ENCODE peak calls at places on chromosomes 13 and 19, in ten cellular contexts. K is dorsolateral prefrontal cortex; G is GM13976; U is Calu3; E is CD4-positive, alpha-beta T cell; V is fibroblast of villous mesenchyme; L is BJ; I is neural crest cell; Z is lower leg skin; W is cardiac fibroblast. N is an unnamed sample.

GRCh38 chr19:55075366-55075998 is at the start of gene EPS8L1:
- DNase-seq in V (no peak), Z (no peak), I (no peak), L (no peak), K (no peak), E (no peak), G (no peak), W (no peak), U (peak; percentile 94), N (no peak)

GRCh38 chr19:2235396-2236284 is 489 bp downstream of the PLEKHJ1 start:
- DNase-seq in I (no peak), U (peak; percentile 28), L (no peak), W (no peak), Z (no peak), V (no peak), G (no peak), K (no peak), E (no peak), N (no peak)

GRCh38 chr13:37173214-37173613 is 67.8 kb upstream of the CSNK1A1L start:
- DNase-seq in W (peak; percentile 75), U (no peak), E (no peak), I (no peak), G (no peak), K (no peak), L (peak; percentile 86), V (peak; percentile 84), Z (no peak), N (no peak)

GRCh38 chr13:51823351-51823750 is 19.4 kb upstream of the DHRS12 start:
- DNase-seq in Z (no peak), V (no peak), K (no peak), L (no peak), G (no peak), I (no peak), E (no peak), U (no peak), W (no peak), N (no peak)

GRCh38 chr13:102322211-102322610 is 79.6 kb downstream of the FGF14 start:
- DNase-seq in K (no peak), I (no peak), G (no peak), L (no peak), Z (no peak), W (no peak), E (no peak), U (no peak), V (no peak), N (no peak)

GRCh38 chr13:85725433-85725832 is 73.8 kb downstream of the SLITRK6 start:
- DNase-seq in W (no peak), L (no peak), V (no peak), E (no peak), G (no peak), U (no peak), Z (no peak), K (no peak), I (no peak), N (no peak)

GRCh38 chr19:17243854-17244617 is 1.7 kb downstream of the NR2F6 start:
- DNase-seq in V (no peak), L (no peak), G (no peak), U (peak; percentile 30), Z (peak; percentile 93), W (peak; percentile 68), E (no peak), K (no peak), I (no peak), N (no peak)

GRCh38 chr19:31002852-31003251 is 346.4 kb downstream of the TSHZ3 start:
- DNase-seq in E (no peak), U (no peak), I (no peak), G (no peak), Z (no peak), K (no peak), V (no peak), L (no peak), W (no peak), N (no peak)

GRCh38 chr19:33394723-33395560 is 21.4 kb downstream of the CEBPG start:
- DNase-seq in L (no peak), E (no peak), G (no peak), K (no peak), Z (no peak), I (no peak), W (no peak), U (no peak), V (no peak), N (no peak)

GRCh38 chr19:34370117-34370516 is 5.1 kb downstream of the GPI start:
- DNase-seq in I (no peak), W (no peak), L (no peak), U (no peak), V (no peak), E (no peak), Z (no peak), G (no peak), K (no peak), N (no peak)

GRCh38 chr13:54989418-54989817 is 1960.8 kb downstream of the OLFM4 start:
- DNase-seq in I (no peak), L (no peak), E (no peak), V (no peak), Z (no peak), U (no peak), W (no peak), G (no peak), K (no peak), N (no peak)

DNA sequence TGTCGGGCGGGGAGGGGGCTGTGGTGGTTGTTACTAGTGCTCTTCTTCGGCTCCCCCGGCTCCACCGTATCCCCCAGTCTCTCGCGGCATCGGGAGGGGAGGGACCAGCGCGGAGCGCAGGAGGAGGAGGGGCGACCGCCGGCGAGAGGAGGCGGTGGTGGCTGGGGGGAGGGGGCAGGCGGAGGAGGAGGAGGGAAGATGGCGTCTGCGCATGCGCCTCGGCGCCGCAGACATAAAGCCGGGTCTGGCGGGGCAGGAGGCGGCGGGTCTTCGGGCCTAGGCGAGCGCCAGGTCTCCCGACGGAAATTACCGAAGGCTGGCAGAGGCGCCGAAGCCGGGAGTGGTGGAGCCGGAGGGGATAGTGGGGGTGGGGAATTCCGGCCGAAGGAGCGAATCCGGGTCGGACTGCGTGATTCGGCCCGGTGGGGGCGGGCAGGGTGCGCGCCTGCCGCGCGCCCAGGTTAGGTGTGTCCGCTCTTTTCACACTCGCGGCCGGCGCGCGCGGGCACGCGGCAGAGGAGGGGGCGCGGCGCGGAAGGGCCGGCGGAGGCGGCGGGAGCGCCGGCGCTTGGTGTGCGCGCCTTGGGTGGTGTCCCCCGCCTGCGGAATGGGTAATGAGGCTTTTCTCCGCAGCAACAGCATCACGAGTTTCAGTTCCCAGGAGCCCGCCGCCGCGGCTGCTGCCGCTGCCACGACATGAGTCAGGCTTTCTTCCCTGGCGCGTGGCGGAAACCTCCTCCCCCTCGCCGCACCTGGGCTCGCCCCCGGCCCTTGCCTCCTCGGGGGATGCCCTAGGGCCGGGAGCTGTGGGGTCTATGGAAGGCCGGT is 1.3 kb upstream of the TSC22D1 start:
- DNase-seq in K (peak; percentile 97), L (peak; percentile 72), U (peak; percentile 93), W (peak; percentile 96), Z (peak; percentile 99), G (peak; percentile 95), V (peak; percentile 97), E (peak; percentile 94), I (peak; percentile 95), N (peak; percentile 99)
- TF ChIP-seq CTCF in K (peak; percentile 12), L (no peak), U (no peak), W (no peak), Z (no peak), G (no peak), V (no peak), E (no peak), I (no peak), N (no peak)

GRCh38 chr13:29771247-29771646 is 79.2 kb downstream of the UBL3 start:
- DNase-seq in E (no peak), U (no peak), L (no peak), Z (no peak), V (peak; percentile 44), I (no peak), W (peak; percentile 68), G (no peak), K (no peak), N (no peak)
- TF ChIP-seq CTCF in E (peak; percentile 78), U (no peak), L (peak; percentile 24), Z (no peak), V (peak; percentile 42), I (peak; percentile 73), W (no peak), G (no peak), K (peak; percentile 58), N (peak; percentile 75)

GRCh38 chr19:18726846-18727245 is 43.4 kb downstream of the CRTC1 start:
- DNase-seq in U (no peak), Z (no peak), I (no peak), L (no peak), K (no peak), W (no peak), E (no peak), V (no peak), G (no peak), N (no peak)

GRCh38 chr19:18729933-18730530 is 46.6 kb downstream of the CRTC1 start:
- DNase-seq in G (no peak), V (no peak), Z (no peak), U (no peak), K (no peak), W (no peak), L (no peak), E (no peak), I (no peak), N (no peak)

GRCh38 chr19:18731562-18732008 is 48.1 kb downstream of the CRTC1 start:
- DNase-seq in U (peak; percentile 19), E (no peak), L (no peak), V (peak; percentile 10), I (no peak), K (no peak), W (no peak), Z (no peak), G (no peak), N (peak; percentile 64)

GRCh38 chr19:18733196-18733647 is 49.7 kb downstream of the CRTC1 start:
- DNase-seq in I (no peak), E (no peak), Z (no peak), U (no peak), V (peak; percentile 97), L (no peak), K (no peak), G (no peak), W (peak; percentile 22), N (no peak)

GRCh38 chr19:18730885-18731513 is 47.5 kb downstream of the CRTC1 start:
- DNase-seq in W (no peak), U (no peak), I (no peak), V (no peak), K (no peak), E (no peak), G (no peak), L (no peak), Z (no peak), N (no peak)
- TF ChIP-seq CTCF in W (no peak), U (no peak), I (no peak), V (no peak), K (no peak), E (no peak), G (no peak), L (no peak), Z (no peak), N (no peak)

GRCh38 chr19:8655340-8655709 is 24.9 kb downstream of the NFILZ start:
- DNase-seq in I (no peak), V (no peak), W (no peak), Z (no peak), U (no peak), E (no peak), L (no peak), G (peak; percentile 52), K (no peak), N (no peak)

GRCh38 chr19:8657869-8658268 is 27.4 kb downstream of the NFILZ start:
- DNase-seq in V (no peak), U (no peak), E (no peak), W (no peak), I (no peak), K (no peak), G (no peak), L (no peak), Z (no peak), N (no peak)

GRCh38 chr19:8659905-8660304 is 29.5 kb downstream of the NFILZ start:
- DNase-seq in U (no peak), E (no peak), K (no peak), L (no peak), V (no peak), G (no peak), W (no peak), I (no peak), Z (no peak), N (no peak)

GRCh38 chr19:8654591-8655339 is 24.3 kb downstream of the NFILZ start:
- DNase-seq in W (peak; percentile 54), I (peak; percentile 68), K (no peak), V (peak; percentile 36), Z (no peak), U (peak; percentile 60), G (peak; percentile 87), L (no peak), E (peak; percentile 52), N (peak; percentile 81)
- TF ChIP-seq CTCF in W (peak; percentile 95), I (peak; percentile 99), K (peak; percentile 95), V (peak; percentile 92), Z (peak; percentile 97), U (peak; percentile 76), G (peak; percentile 88), L (peak; percentile 95), E (peak; percentile 99), N (peak; percentile 99)